ENCODE peak calls at places on chromosomes 11 and 22, in nine cellular contexts. One of them, this sample, is unnamed.

GRCh38 chr11:126945319-126945718 is 55.3 kb downstream of the KIRREL3 start:
- DNase-seq in A172: no peak
- DNase-seq in pancreas: no peak
- DNase-seq in foreskin fibroblast: no peak
- DNase-seq in ELF-1: peak
- DNase-seq in WERI-Rb-1: no peak
- DNase-seq in activated CD4-positive, alpha-beta T cell treated with anti-CD3 and anti-CD28 coated beads, Interleukin-2, amount 50 U/mL, for 1 hour: no peak
- DNase-seq in HS-27A: no peak
- DNase-seq in NCI-H774: no peak
- DNase-seq in this sample: no peak

GRCh38 chr11:1830500-1831223 is 4.1 kb upstream of the SYT8 start:
- DNase-seq in A172: no peak
- DNase-seq in pancreas: peak
- DNase-seq in foreskin fibroblast: no peak
- DNase-seq in ELF-1: peak
- DNase-seq in WERI-Rb-1: peak
- DNase-seq in activated CD4-positive, alpha-beta T cell treated with anti-CD3 and anti-CD28 coated beads, Interleukin-2, amount 50 U/mL, for 1 hour: no peak
- DNase-seq in HS-27A: no peak
- DNase-seq in NCI-H774: no peak
- DNase-seq in this sample: no peak

GRCh38 chr11:69473520-69473894 is 8.0 kb upstream of the LINC01488 start:
- DNase-seq in A172: no peak
- DNase-seq in pancreas: peak
- DNase-seq in foreskin fibroblast: no peak
- DNase-seq in ELF-1: no peak
- DNase-seq in WERI-Rb-1: no peak
- DNase-seq in activated CD4-positive, alpha-beta T cell treated with anti-CD3 and anti-CD28 coated beads, Interleukin-2, amount 50 U/mL, for 1 hour: no peak
- DNase-seq in HS-27A: no peak
- DNase-seq in NCI-H774: no peak
- DNase-seq in this sample: no peak

GRCh38 chr11:126491092-126491491 is 135.6 kb downstream of the ST3GAL4 start:
- DNase-seq in A172: no peak
- DNase-seq in pancreas: peak
- DNase-seq in foreskin fibroblast: no peak
- DNase-seq in ELF-1: peak
- DNase-seq in WERI-Rb-1: no peak
- DNase-seq in activated CD4-positive, alpha-beta T cell treated with anti-CD3 and anti-CD28 coated beads, Interleukin-2, amount 50 U/mL, for 1 hour: no peak
- DNase-seq in HS-27A: no peak
- DNase-seq in NCI-H774: no peak
- DNase-seq in this sample: no peak

GRCh38 chr11:2987881-2988280 is 4.2 kb downstream of the NAP1L4 start:
- DNase-seq in A172: no peak
- DNase-seq in pancreas: no peak
- DNase-seq in foreskin fibroblast: no peak
- DNase-seq in ELF-1: no peak
- DNase-seq in WERI-Rb-1: no peak
- DNase-seq in activated CD4-positive, alpha-beta T cell treated with anti-CD3 and anti-CD28 coated beads, Interleukin-2, amount 50 U/mL, for 1 hour: peak
- DNase-seq in HS-27A: no peak
- DNase-seq in NCI-H774: no peak
- DNase-seq in this sample: no peak

GRCh38 chr11:112470355-112470754 is 209.7 kb upstream of the PLET1 start:
- DNase-seq in A172: no peak
- DNase-seq in pancreas: no peak
- DNase-seq in foreskin fibroblast: no peak
- DNase-seq in ELF-1: no peak
- DNase-seq in WERI-Rb-1: no peak
- DNase-seq in activated CD4-positive, alpha-beta T cell treated with anti-CD3 and anti-CD28 coated beads, Interleukin-2, amount 50 U/mL, for 1 hour: no peak
- DNase-seq in HS-27A: no peak
- DNase-seq in NCI-H774: no peak
- DNase-seq in this sample: no peak

GRCh38 chr11:22763166-22763565 is 66.4 kb downstream of the SVIP start:
- DNase-seq in A172: no peak
- DNase-seq in pancreas: no peak
- DNase-seq in foreskin fibroblast: no peak
- DNase-seq in ELF-1: no peak
- DNase-seq in WERI-Rb-1: no peak
- DNase-seq in activated CD4-positive, alpha-beta T cell treated with anti-CD3 and anti-CD28 coated beads, Interleukin-2, amount 50 U/mL, for 1 hour: no peak
- DNase-seq in HS-27A: no peak
- DNase-seq in NCI-H774: no peak
- DNase-seq in this sample: peak

GRCh38 chr11:100302824-100303223 is 384.3 kb upstream of the ARHGAP42 start:
- DNase-seq in A172: no peak
- DNase-seq in pancreas: no peak
- DNase-seq in foreskin fibroblast: no peak
- DNase-seq in ELF-1: no peak
- DNase-seq in WERI-Rb-1: no peak
- DNase-seq in activated CD4-positive, alpha-beta T cell treated with anti-CD3 and anti-CD28 coated beads, Interleukin-2, amount 50 U/mL, for 1 hour: no peak
- DNase-seq in HS-27A: no peak
- DNase-seq in NCI-H774: no peak
- DNase-seq in this sample: no peak

GRCh38 chr11:36015806-36016205 is 71.9 kb downstream of the LDLRAD3 start:
- DNase-seq in A172: no peak
- DNase-seq in pancreas: no peak
- DNase-seq in foreskin fibroblast: no peak
- DNase-seq in ELF-1: no peak
- DNase-seq in WERI-Rb-1: no peak
- DNase-seq in activated CD4-positive, alpha-beta T cell treated with anti-CD3 and anti-CD28 coated beads, Interleukin-2, amount 50 U/mL, for 1 hour: no peak
- DNase-seq in HS-27A: no peak
- DNase-seq in NCI-H774: no peak
- DNase-seq in this sample: no peak

GRCh38 chr11:65488273-65489058 is 10.4 kb upstream of the MALAT1 start:
- DNase-seq in A172: peak
- DNase-seq in pancreas: no peak
- DNase-seq in foreskin fibroblast: peak
- DNase-seq in ELF-1: peak
- DNase-seq in WERI-Rb-1: no peak
- DNase-seq in activated CD4-positive, alpha-beta T cell treated with anti-CD3 and anti-CD28 coated beads, Interleukin-2, amount 50 U/mL, for 1 hour: no peak
- DNase-seq in HS-27A: peak
- DNase-seq in NCI-H774: no peak
- DNase-seq in this sample: no peak

GRCh38 chr11:57463596-57464342 is 3.4 kb downstream of the RTN4RL2 start:
- DNase-seq in A172: no peak
- DNase-seq in pancreas: no peak
- DNase-seq in foreskin fibroblast: no peak
- DNase-seq in ELF-1: no peak
- DNase-seq in WERI-Rb-1: no peak
- DNase-seq in activated CD4-positive, alpha-beta T cell treated with anti-CD3 and anti-CD28 coated beads, Interleukin-2, amount 50 U/mL, for 1 hour: no peak
- DNase-seq in HS-27A: no peak
- DNase-seq in NCI-H774: no peak
- DNase-seq in this sample: no peak

GRCh38 chr11:123161386-123161785 is 33.7 kb downstream of the CLMP start:
- DNase-seq in A172: no peak
- DNase-seq in pancreas: no peak
- DNase-seq in foreskin fibroblast: no peak
- DNase-seq in ELF-1: no peak
- DNase-seq in WERI-Rb-1: no peak
- DNase-seq in activated CD4-positive, alpha-beta T cell treated with anti-CD3 and anti-CD28 coated beads, Interleukin-2, amount 50 U/mL, for 1 hour: no peak
- DNase-seq in HS-27A: no peak
- DNase-seq in NCI-H774: no peak
- DNase-seq in this sample: no peak

GRCh38 chr11:38460901-38461300 is 1862.9 kb upstream of the RAG2 start:
- DNase-seq in A172: peak
- DNase-seq in pancreas: no peak
- DNase-seq in foreskin fibroblast: peak
- DNase-seq in ELF-1: no peak
- DNase-seq in WERI-Rb-1: peak
- DNase-seq in activated CD4-positive, alpha-beta T cell treated with anti-CD3 and anti-CD28 coated beads, Interleukin-2, amount 50 U/mL, for 1 hour: no peak
- DNase-seq in HS-27A: peak
- DNase-seq in NCI-H774: no peak
- DNase-seq in this sample: peak

GRCh38 chr22:46766611-46767010 is 4.2 kb downstream of the TBC1D22A start:
- DNase-seq in A172: no peak
- DNase-seq in pancreas: no peak
- DNase-seq in foreskin fibroblast: no peak
- DNase-seq in ELF-1: no peak
- DNase-seq in WERI-Rb-1: no peak
- DNase-seq in activated CD4-positive, alpha-beta T cell treated with anti-CD3 and anti-CD28 coated beads, Interleukin-2, amount 50 U/mL, for 1 hour: no peak
- DNase-seq in HS-27A: no peak
- DNase-seq in NCI-H774: no peak
- DNase-seq in this sample: no peak

GRCh38 chr11:96215094-96215782 is 127.8 kb downstream of the MAML2 start:
- DNase-seq in A172: peak
- DNase-seq in pancreas: no peak
- DNase-seq in foreskin fibroblast: peak
- DNase-seq in ELF-1: no peak
- DNase-seq in WERI-Rb-1: no peak
- DNase-seq in activated CD4-positive, alpha-beta T cell treated with anti-CD3 and anti-CD28 coated beads, Interleukin-2, amount 50 U/mL, for 1 hour: no peak
- DNase-seq in HS-27A: no peak
- DNase-seq in NCI-H774: no peak
- DNase-seq in this sample: no peak

GRCh38 chr11:79864882-79865281 is 424.1 kb upstream of the TENM4 start:
- DNase-seq in A172: peak
- DNase-seq in pancreas: no peak
- DNase-seq in foreskin fibroblast: no peak
- DNase-seq in ELF-1: no peak
- DNase-seq in WERI-Rb-1: no peak
- DNase-seq in activated CD4-positive, alpha-beta T cell treated with anti-CD3 and anti-CD28 coated beads, Interleukin-2, amount 50 U/mL, for 1 hour: no peak
- DNase-seq in HS-27A: peak
- DNase-seq in NCI-H774: peak
- DNase-seq in this sample: no peak

GRCh38 chr11:68051191-68052136 is 12.6 kb downstream of the TCIRG1 start:
- DNase-seq in A172: no peak
- DNase-seq in pancreas: peak
- DNase-seq in foreskin fibroblast: no peak
- DNase-seq in ELF-1: no peak
- DNase-seq in WERI-Rb-1: no peak
- DNase-seq in activated CD4-positive, alpha-beta T cell treated with anti-CD3 and anti-CD28 coated beads, Interleukin-2, amount 50 U/mL, for 1 hour: no peak
- DNase-seq in HS-27A: no peak
- DNase-seq in NCI-H774: no peak
- DNase-seq in this sample: no peak

GRCh38 chr11:19511066-19511412 is 201.6 kb upstream of the NAV2 start:
- DNase-seq in A172: no peak
- DNase-seq in pancreas: no peak
- DNase-seq in foreskin fibroblast: no peak
- DNase-seq in ELF-1: no peak
- DNase-seq in WERI-Rb-1: no peak
- DNase-seq in activated CD4-positive, alpha-beta T cell treated with anti-CD3 and anti-CD28 coated beads, Interleukin-2, amount 50 U/mL, for 1 hour: no peak
- DNase-seq in HS-27A: no peak
- DNase-seq in NCI-H774: no peak
- DNase-seq in this sample: no peak

GRCh38 chr11:47541070-47541469 is 11.9 kb downstream of the CELF1 start:
- DNase-seq in A172: no peak
- DNase-seq in pancreas: no peak
- DNase-seq in foreskin fibroblast: no peak
- DNase-seq in ELF-1: no peak
- DNase-seq in WERI-Rb-1: no peak
- DNase-seq in activated CD4-positive, alpha-beta T cell treated with anti-CD3 and anti-CD28 coated beads, Interleukin-2, amount 50 U/mL, for 1 hour: no peak
- DNase-seq in HS-27A: no peak
- DNase-seq in NCI-H774: no peak
- DNase-seq in this sample: no peak

GRCh38 chr11:31872074-31872440 is 60.9 kb upstream of the PAX6 start:
- DNase-seq in A172: peak
- DNase-seq in pancreas: no peak
- DNase-seq in foreskin fibroblast: no peak
- DNase-seq in ELF-1: no peak
- DNase-seq in WERI-Rb-1: no peak
- DNase-seq in activated CD4-positive, alpha-beta T cell treated with anti-CD3 and anti-CD28 coated beads, Interleukin-2, amount 50 U/mL, for 1 hour: no peak
- DNase-seq in HS-27A: no peak
- DNase-seq in NCI-H774: no peak
- DNase-seq in this sample: no peak

GRCh38 chr22:16925407-16925966 is 82.5 kb downstream of the GAB4 start:
- DNase-seq in A172: no peak
- DNase-seq in pancreas: no peak
- DNase-seq in foreskin fibroblast: no peak
- DNase-seq in ELF-1: no peak
- DNase-seq in WERI-Rb-1: no peak
- DNase-seq in activated CD4-positive, alpha-beta T cell treated with anti-CD3 and anti-CD28 coated beads, Interleukin-2, amount 50 U/mL, for 1 hour: no peak
- DNase-seq in HS-27A: no peak
- DNase-seq in NCI-H774: no peak
- DNase-seq in this sample: no peak

GRCh38 chr11:10627816-10628215 is 59.4 kb upstream of the LYVE1 start:
- DNase-seq in A172: no peak
- DNase-seq in pancreas: no peak
- DNase-seq in foreskin fibroblast: no peak
- DNase-seq in ELF-1: no peak
- DNase-seq in WERI-Rb-1: no peak
- DNase-seq in activated CD4-positive, alpha-beta T cell treated with anti-CD3 and anti-CD28 coated beads, Interleukin-2, amount 50 U/mL, for 1 hour: no peak
- DNase-seq in HS-27A: no peak
- DNase-seq in NCI-H774: no peak
- DNase-seq in this sample: no peak

GRCh38 chr11:27875480-27876208 is 175.4 kb upstream of the BDNF start:
- DNase-seq in A172: peak
- DNase-seq in pancreas: no peak
- DNase-seq in foreskin fibroblast: no peak
- DNase-seq in ELF-1: no peak
- DNase-seq in WERI-Rb-1: no peak
- DNase-seq in activated CD4-positive, alpha-beta T cell treated with anti-CD3 and anti-CD28 coated beads, Interleukin-2, amount 50 U/mL, for 1 hour: no peak
- DNase-seq in HS-27A: no peak
- DNase-seq in NCI-H774: no peak
- DNase-seq in this sample: no peak

GRCh38 chr22:37231406-37232139 is 12.5 kb downstream of the RAC2 start:
- DNase-seq in A172: no peak
- DNase-seq in pancreas: no peak
- DNase-seq in foreskin fibroblast: no peak
- DNase-seq in ELF-1: no peak
- DNase-seq in WERI-Rb-1: no peak
- DNase-seq in activated CD4-positive, alpha-beta T cell treated with anti-CD3 and anti-CD28 coated beads, Interleukin-2, amount 50 U/mL, for 1 hour: peak
- DNase-seq in HS-27A: no peak
- DNase-seq in NCI-H774: no peak
- DNase-seq in this sample: no peak

This sample was measured in retinal pigment epithelial cell.